ENCODE peak calls at places on chromosome 11, in nine cellular contexts. One of them, this sample, is unnamed.

GRCh38 chr11:27972432-27973170 is 135.4 kb downstream of the KIF18A start:
- DNase-seq in adrenal gland: no peak
- DNase-seq in kidney glomerular epithelial cell: peak
- DNase-seq in Daoy: no peak
- DNase-seq in stimulated activated CD8-positive, alpha-beta memory T cell treated with anti-CD3 and anti-CD28 coated beads, Interleukin-4, amount 100 ng/mL, for 24 hours: no peak
- DNase-seq in GM03348: no peak
- DNase-seq in HTR-8/SVneo: peak
- DNase-seq in H54: peak
- DNase-seq in activated CD4-positive, alpha-beta memory T cell treated with anti-CD3 and anti-CD28 coated beads for 36 hours: no peak
- DNase-seq in this sample: no peak

GRCh38 chr11:33257160-33257896 is at the start of gene HIPK3:
- DNase-seq in stimulated activated CD8-positive, alpha-beta memory T cell treated with anti-CD3 and anti-CD28 coated beads, Interleukin-4, amount 100 ng/mL, for 24 hours: peak
- DNase-seq in adrenal gland: peak
- DNase-seq in kidney glomerular epithelial cell: peak
- DNase-seq in H54: peak
- DNase-seq in GM03348: peak
- DNase-seq in HTR-8/SVneo: peak
- DNase-seq in Daoy: peak
- DNase-seq in activated CD4-positive, alpha-beta memory T cell treated with anti-CD3 and anti-CD28 coated beads for 36 hours: peak
- DNase-seq in this sample: peak

GRCh38 chr11:28346721-28347120 is 238.5 kb downstream of the METTL15 start:
- DNase-seq in adrenal gland: no peak
- DNase-seq in kidney glomerular epithelial cell: no peak
- DNase-seq in Daoy: no peak
- DNase-seq in GM03348: no peak
- DNase-seq in stimulated activated CD8-positive, alpha-beta memory T cell treated with anti-CD3 and anti-CD28 coated beads, Interleukin-4, amount 100 ng/mL, for 24 hours: no peak
- DNase-seq in activated CD4-positive, alpha-beta memory T cell treated with anti-CD3 and anti-CD28 coated beads for 36 hours: no peak
- DNase-seq in HTR-8/SVneo: no peak
- DNase-seq in H54: no peak
- DNase-seq in this sample: no peak

GRCh38 chr11:124415356-124415923 is 9.2 kb downstream of the OR8B4 start:
- DNase-seq in GM03348: peak
- DNase-seq in kidney glomerular epithelial cell: peak
- DNase-seq in activated CD4-positive, alpha-beta memory T cell treated with anti-CD3 and anti-CD28 coated beads for 36 hours: no peak
- DNase-seq in HTR-8/SVneo: peak
- DNase-seq in stimulated activated CD8-positive, alpha-beta memory T cell treated with anti-CD3 and anti-CD28 coated beads, Interleukin-4, amount 100 ng/mL, for 24 hours: no peak
- DNase-seq in Daoy: peak
- DNase-seq in H54: no peak
- DNase-seq in adrenal gland: no peak
- DNase-seq in this sample: peak

GRCh38 chr11:1924121-1924520 is 4.6 kb downstream of the TNNT3 start:
- DNase-seq in GM03348: no peak
- DNase-seq in Daoy: no peak
- DNase-seq in stimulated activated CD8-positive, alpha-beta memory T cell treated with anti-CD3 and anti-CD28 coated beads, Interleukin-4, amount 100 ng/mL, for 24 hours: no peak
- DNase-seq in kidney glomerular epithelial cell: peak
- DNase-seq in adrenal gland: peak
- DNase-seq in activated CD4-positive, alpha-beta memory T cell treated with anti-CD3 and anti-CD28 coated beads for 36 hours: no peak
- DNase-seq in H54: no peak
- DNase-seq in HTR-8/SVneo: no peak
- DNase-seq in this sample: no peak

GRCh38 chr11:118180300-118180703 is 3.9 kb upstream of the SCN2B start:
- DNase-seq in stimulated activated CD8-positive, alpha-beta memory T cell treated with anti-CD3 and anti-CD28 coated beads, Interleukin-4, amount 100 ng/mL, for 24 hours: no peak
- DNase-seq in Daoy: peak
- DNase-seq in H54: no peak
- DNase-seq in activated CD4-positive, alpha-beta memory T cell treated with anti-CD3 and anti-CD28 coated beads for 36 hours: no peak
- DNase-seq in HTR-8/SVneo: peak
- DNase-seq in kidney glomerular epithelial cell: peak
- DNase-seq in GM03348: no peak
- DNase-seq in adrenal gland: no peak
- DNase-seq in this sample: peak

GRCh38 chr11:3139481-3140290 is 25.4 kb downstream of the OSBPL5 start:
- DNase-seq in activated CD4-positive, alpha-beta memory T cell treated with anti-CD3 and anti-CD28 coated beads for 36 hours: no peak
- DNase-seq in HTR-8/SVneo: no peak
- DNase-seq in kidney glomerular epithelial cell: no peak
- DNase-seq in GM03348: no peak
- DNase-seq in stimulated activated CD8-positive, alpha-beta memory T cell treated with anti-CD3 and anti-CD28 coated beads, Interleukin-4, amount 100 ng/mL, for 24 hours: no peak
- DNase-seq in adrenal gland: no peak
- DNase-seq in H54: no peak
- DNase-seq in Daoy: no peak
- DNase-seq in this sample: no peak

GRCh38 chr11:32918427-32918826 is 25.8 kb downstream of the QSER1 start:
- DNase-seq in stimulated activated CD8-positive, alpha-beta memory T cell treated with anti-CD3 and anti-CD28 coated beads, Interleukin-4, amount 100 ng/mL, for 24 hours: no peak
- DNase-seq in GM03348: no peak
- DNase-seq in H54: no peak
- DNase-seq in kidney glomerular epithelial cell: no peak
- DNase-seq in HTR-8/SVneo: no peak
- DNase-seq in activated CD4-positive, alpha-beta memory T cell treated with anti-CD3 and anti-CD28 coated beads for 36 hours: no peak
- DNase-seq in Daoy: peak
- DNase-seq in adrenal gland: no peak
- DNase-seq in this sample: no peak

GRCh38 chr11:133904818-133905515 is 51.8 kb downstream of the IGSF9B start:
- DNase-seq in kidney glomerular epithelial cell: no peak
- DNase-seq in Daoy: no peak
- DNase-seq in stimulated activated CD8-positive, alpha-beta memory T cell treated with anti-CD3 and anti-CD28 coated beads, Interleukin-4, amount 100 ng/mL, for 24 hours: no peak
- DNase-seq in GM03348: no peak
- DNase-seq in HTR-8/SVneo: no peak
- DNase-seq in H54: no peak
- DNase-seq in activated CD4-positive, alpha-beta memory T cell treated with anti-CD3 and anti-CD28 coated beads for 36 hours: no peak
- DNase-seq in adrenal gland: no peak
- DNase-seq in this sample: no peak

GRCh38 chr11:119788911-119789560 is 60.0 kb upstream of the NECTIN1 start:
- DNase-seq in adrenal gland: no peak
- DNase-seq in HTR-8/SVneo: no peak
- DNase-seq in kidney glomerular epithelial cell: no peak
- DNase-seq in activated CD4-positive, alpha-beta memory T cell treated with anti-CD3 and anti-CD28 coated beads for 36 hours: no peak
- DNase-seq in Daoy: no peak
- DNase-seq in H54: no peak
- DNase-seq in stimulated activated CD8-positive, alpha-beta memory T cell treated with anti-CD3 and anti-CD28 coated beads, Interleukin-4, amount 100 ng/mL, for 24 hours: no peak
- DNase-seq in GM03348: no peak
- DNase-seq in this sample: no peak

GRCh38 chr11:134838708-134839107 is 426.7 kb upstream of the B3GAT1 start:
- DNase-seq in HTR-8/SVneo: no peak
- DNase-seq in Daoy: no peak
- DNase-seq in H54: no peak
- DNase-seq in adrenal gland: no peak
- DNase-seq in activated CD4-positive, alpha-beta memory T cell treated with anti-CD3 and anti-CD28 coated beads for 36 hours: no peak
- DNase-seq in stimulated activated CD8-positive, alpha-beta memory T cell treated with anti-CD3 and anti-CD28 coated beads, Interleukin-4, amount 100 ng/mL, for 24 hours: no peak
- DNase-seq in GM03348: no peak
- DNase-seq in kidney glomerular epithelial cell: no peak
- DNase-seq in this sample: no peak

GRCh38 chr11:75339685-75340409 is 11.6 kb downstream of the ARRB1 start:
- DNase-seq in H54: no peak
- DNase-seq in HTR-8/SVneo: no peak
- DNase-seq in Daoy: no peak
- DNase-seq in stimulated activated CD8-positive, alpha-beta memory T cell treated with anti-CD3 and anti-CD28 coated beads, Interleukin-4, amount 100 ng/mL, for 24 hours: no peak
- DNase-seq in kidney glomerular epithelial cell: no peak
- DNase-seq in adrenal gland: no peak
- DNase-seq in activated CD4-positive, alpha-beta memory T cell treated with anti-CD3 and anti-CD28 coated beads for 36 hours: peak
- DNase-seq in GM03348: no peak
- DNase-seq in this sample: peak

GRCh38 chr11:100805509-100806199 is 118.6 kb downstream of the ARHGAP42 start:
- DNase-seq in HTR-8/SVneo: no peak
- DNase-seq in kidney glomerular epithelial cell: no peak
- DNase-seq in stimulated activated CD8-positive, alpha-beta memory T cell treated with anti-CD3 and anti-CD28 coated beads, Interleukin-4, amount 100 ng/mL, for 24 hours: no peak
- DNase-seq in activated CD4-positive, alpha-beta memory T cell treated with anti-CD3 and anti-CD28 coated beads for 36 hours: no peak
- DNase-seq in H54: no peak
- DNase-seq in Daoy: peak
- DNase-seq in GM03348: peak
- DNase-seq in adrenal gland: no peak
- DNase-seq in this sample: no peak

GRCh38 chr11:43681543-43681942 is 1.0 kb downstream of the HSD17B12 start:
- DNase-seq in HTR-8/SVneo: no peak
- DNase-seq in GM03348: peak
- DNase-seq in adrenal gland: no peak
- DNase-seq in Daoy: peak
- DNase-seq in stimulated activated CD8-positive, alpha-beta memory T cell treated with anti-CD3 and anti-CD28 coated beads, Interleukin-4, amount 100 ng/mL, for 24 hours: no peak
- DNase-seq in H54: no peak
- DNase-seq in activated CD4-positive, alpha-beta memory T cell treated with anti-CD3 and anti-CD28 coated beads for 36 hours: no peak
- DNase-seq in kidney glomerular epithelial cell: peak
- DNase-seq in this sample: peak

GRCh38 chr11:65787649-65788622 is 1.1 kb downstream of the OVOL1 start:
- DNase-seq in H54: no peak
- DNase-seq in kidney glomerular epithelial cell: no peak
- DNase-seq in stimulated activated CD8-positive, alpha-beta memory T cell treated with anti-CD3 and anti-CD28 coated beads, Interleukin-4, amount 100 ng/mL, for 24 hours: no peak
- DNase-seq in adrenal gland: no peak
- DNase-seq in activated CD4-positive, alpha-beta memory T cell treated with anti-CD3 and anti-CD28 coated beads for 36 hours: no peak
- DNase-seq in Daoy: no peak
- DNase-seq in HTR-8/SVneo: no peak
- DNase-seq in GM03348: no peak
- DNase-seq in this sample: peak

GRCh38 chr11:124736738-124737137 is 3.0 kb upstream of the NRGN start:
- DNase-seq in kidney glomerular epithelial cell: no peak
- DNase-seq in Daoy: no peak
- DNase-seq in H54: no peak
- DNase-seq in stimulated activated CD8-positive, alpha-beta memory T cell treated with anti-CD3 and anti-CD28 coated beads, Interleukin-4, amount 100 ng/mL, for 24 hours: no peak
- DNase-seq in activated CD4-positive, alpha-beta memory T cell treated with anti-CD3 and anti-CD28 coated beads for 36 hours: no peak
- DNase-seq in adrenal gland: no peak
- DNase-seq in GM03348: no peak
- DNase-seq in HTR-8/SVneo: no peak
- DNase-seq in this sample: no peak

GRCh38 chr11:42524534-42525227 is 787.1 kb upstream of the API5 start:
- DNase-seq in Daoy: peak
- DNase-seq in stimulated activated CD8-positive, alpha-beta memory T cell treated with anti-CD3 and anti-CD28 coated beads, Interleukin-4, amount 100 ng/mL, for 24 hours: no peak
- DNase-seq in H54: peak
- DNase-seq in HTR-8/SVneo: peak
- DNase-seq in activated CD4-positive, alpha-beta memory T cell treated with anti-CD3 and anti-CD28 coated beads for 36 hours: peak
- DNase-seq in kidney glomerular epithelial cell: peak
- DNase-seq in GM03348: peak
- DNase-seq in adrenal gland: peak
- DNase-seq in this sample: peak

GRCh38 chr11:47272706-47273105 is 2.8 kb downstream of the MADD start:
- DNase-seq in GM03348: peak
- DNase-seq in adrenal gland: no peak
- DNase-seq in H54: peak
- DNase-seq in stimulated activated CD8-positive, alpha-beta memory T cell treated with anti-CD3 and anti-CD28 coated beads, Interleukin-4, amount 100 ng/mL, for 24 hours: no peak
- DNase-seq in kidney glomerular epithelial cell: no peak
- DNase-seq in HTR-8/SVneo: no peak
- DNase-seq in Daoy: no peak
- DNase-seq in activated CD4-positive, alpha-beta memory T cell treated with anti-CD3 and anti-CD28 coated beads for 36 hours: no peak
- DNase-seq in this sample: no peak

GRCh38 chr11:2928605-2929510 is at the start of gene PHLDA2:
- DNase-seq in kidney glomerular epithelial cell: peak
- DNase-seq in adrenal gland: no peak
- DNase-seq in Daoy: peak
- DNase-seq in H54: peak
- DNase-seq in activated CD4-positive, alpha-beta memory T cell treated with anti-CD3 and anti-CD28 coated beads for 36 hours: peak
- DNase-seq in GM03348: peak
- DNase-seq in HTR-8/SVneo: peak
- DNase-seq in stimulated activated CD8-positive, alpha-beta memory T cell treated with anti-CD3 and anti-CD28 coated beads, Interleukin-4, amount 100 ng/mL, for 24 hours: no peak
- DNase-seq in this sample: no peak

GRCh38 chr11:65425105-65425970 is 2.7 kb downstream of the NEAT1 start:
- DNase-seq in HTR-8/SVneo: no peak
- DNase-seq in Daoy: peak
- DNase-seq in H54: no peak
- DNase-seq in kidney glomerular epithelial cell: no peak
- DNase-seq in activated CD4-positive, alpha-beta memory T cell treated with anti-CD3 and anti-CD28 coated beads for 36 hours: peak
- DNase-seq in adrenal gland: peak
- DNase-seq in GM03348: no peak
- DNase-seq in stimulated activated CD8-positive, alpha-beta memory T cell treated with anti-CD3 and anti-CD28 coated beads, Interleukin-4, amount 100 ng/mL, for 24 hours: peak
- DNase-seq in this sample: no peak

GRCh38 chr11:75428301-75428724 is 4.7 kb downstream of the KLHL35 start:
- DNase-seq in activated CD4-positive, alpha-beta memory T cell treated with anti-CD3 and anti-CD28 coated beads for 36 hours: peak
- DNase-seq in Daoy: peak
- DNase-seq in HTR-8/SVneo: peak
- DNase-seq in kidney glomerular epithelial cell: peak
- DNase-seq in H54: peak
- DNase-seq in adrenal gland: peak
- DNase-seq in GM03348: peak
- DNase-seq in stimulated activated CD8-positive, alpha-beta memory T cell treated with anti-CD3 and anti-CD28 coated beads, Interleukin-4, amount 100 ng/mL, for 24 hours: peak
- DNase-seq in this sample: peak

GRCh38 chr11:101466352-101466751 is 117.5 kb downstream of the TRPC6 start:
- DNase-seq in Daoy: no peak
- DNase-seq in activated CD4-positive, alpha-beta memory T cell treated with anti-CD3 and anti-CD28 coated beads for 36 hours: no peak
- DNase-seq in stimulated activated CD8-positive, alpha-beta memory T cell treated with anti-CD3 and anti-CD28 coated beads, Interleukin-4, amount 100 ng/mL, for 24 hours: no peak
- DNase-seq in kidney glomerular epithelial cell: no peak
- DNase-seq in GM03348: no peak
- DNase-seq in HTR-8/SVneo: no peak
- DNase-seq in H54: no peak
- DNase-seq in adrenal gland: no peak
- DNase-seq in this sample: no peak

GRCh38 chr11:95335989-95336388 is 105.0 kb upstream of the SESN3 start:
- DNase-seq in activated CD4-positive, alpha-beta memory T cell treated with anti-CD3 and anti-CD28 coated beads for 36 hours: no peak
- DNase-seq in kidney glomerular epithelial cell: no peak
- DNase-seq in GM03348: no peak
- DNase-seq in Daoy: peak
- DNase-seq in HTR-8/SVneo: no peak
- DNase-seq in H54: no peak
- DNase-seq in adrenal gland: no peak
- DNase-seq in stimulated activated CD8-positive, alpha-beta memory T cell treated with anti-CD3 and anti-CD28 coated beads, Interleukin-4, amount 100 ng/mL, for 24 hours: no peak
- DNase-seq in this sample: no peak

GRCh38 chr11:130706572-130706971 is 209.7 kb downstream of the SNX19 start:
- DNase-seq in Daoy: peak
- DNase-seq in activated CD4-positive, alpha-beta memory T cell treated with anti-CD3 and anti-CD28 coated beads for 36 hours: no peak
- DNase-seq in kidney glomerular epithelial cell: no peak
- DNase-seq in GM03348: peak
- DNase-seq in HTR-8/SVneo: no peak
- DNase-seq in stimulated activated CD8-positive, alpha-beta memory T cell treated with anti-CD3 and anti-CD28 coated beads, Interleukin-4, amount 100 ng/mL, for 24 hours: no peak
- DNase-seq in H54: no peak
- DNase-seq in adrenal gland: no peak
- DNase-seq in this sample: no peak

GRCh38 chr11:69171476-69171875 is 15.7 kb downstream of the SMIM38 start:
- DNase-seq in H54: no peak
- DNase-seq in adrenal gland: no peak
- DNase-seq in HTR-8/SVneo: no peak
- DNase-seq in Daoy: no peak
- DNase-seq in stimulated activated CD8-positive, alpha-beta memory T cell treated with anti-CD3 and anti-CD28 coated beads, Interleukin-4, amount 100 ng/mL, for 24 hours: no peak
- DNase-seq in kidney glomerular epithelial cell: no peak
- DNase-seq in GM03348: no peak
- DNase-seq in activated CD4-positive, alpha-beta memory T cell treated with anti-CD3 and anti-CD28 coated beads for 36 hours: no peak
- DNase-seq in this sample: no peak

GRCh38 chr11:34624069-34624468 is 3.2 kb downstream of the EHF start:
- DNase-seq in activated CD4-positive, alpha-beta memory T cell treated with anti-CD3 and anti-CD28 coated beads for 36 hours: peak
- DNase-seq in adrenal gland: no peak
- DNase-seq in stimulated activated CD8-positive, alpha-beta memory T cell treated with anti-CD3 and anti-CD28 coated beads, Interleukin-4, amount 100 ng/mL, for 24 hours: peak
- DNase-seq in H54: no peak
- DNase-seq in Daoy: no peak
- DNase-seq in HTR-8/SVneo: no peak
- DNase-seq in kidney glomerular epithelial cell: no peak
- DNase-seq in GM03348: no peak
- DNase-seq in this sample: peak

GRCh38 chr11:70240337-70240736 is 30.2 kb upstream of the PPFIA1 start:
- DNase-seq in HTR-8/SVneo: no peak
- DNase-seq in Daoy: peak
- DNase-seq in kidney glomerular epithelial cell: no peak
- DNase-seq in GM03348: no peak
- DNase-seq in adrenal gland: no peak
- DNase-seq in stimulated activated CD8-positive, alpha-beta memory T cell treated with anti-CD3 and anti-CD28 coated beads, Interleukin-4, amount 100 ng/mL, for 24 hours: no peak
- DNase-seq in activated CD4-positive, alpha-beta memory T cell treated with anti-CD3 and anti-CD28 coated beads for 36 hours: no peak
- DNase-seq in H54: no peak
- DNase-seq in this sample: no peak

GRCh38 chr11:82978422-82979099 is 77.0 kb downstream of the DDIAS start:
- DNase-seq in kidney glomerular epithelial cell: peak
- DNase-seq in H54: peak
- DNase-seq in GM03348: peak
- DNase-seq in stimulated activated CD8-positive, alpha-beta memory T cell treated with anti-CD3 and anti-CD28 coated beads, Interleukin-4, amount 100 ng/mL, for 24 hours: no peak
- DNase-seq in adrenal gland: no peak
- DNase-seq in Daoy: peak
- DNase-seq in activated CD4-positive, alpha-beta memory T cell treated with anti-CD3 and anti-CD28 coated beads for 36 hours: no peak
- DNase-seq in HTR-8/SVneo: peak
- DNase-seq in this sample: no peak

GRCh38 chr11:64865286-64866172 is 12.9 kb downstream of the EHD1 start:
- DNase-seq in stimulated activated CD8-positive, alpha-beta memory T cell treated with anti-CD3 and anti-CD28 coated beads, Interleukin-4, amount 100 ng/mL, for 24 hours: no peak
- DNase-seq in H54: no peak
- DNase-seq in adrenal gland: no peak
- DNase-seq in GM03348: no peak
- DNase-seq in HTR-8/SVneo: no peak
- DNase-seq in kidney glomerular epithelial cell: no peak
- DNase-seq in activated CD4-positive, alpha-beta memory T cell treated with anti-CD3 and anti-CD28 coated beads for 36 hours: peak
- DNase-seq in Daoy: no peak
- DNase-seq in this sample: no peak

GRCh38 chr11:75275581-75275980 is 35.0 kb downstream of the TPBGL start:
- DNase-seq in activated CD4-positive, alpha-beta memory T cell treated with anti-CD3 and anti-CD28 coated beads for 36 hours: peak
- DNase-seq in stimulated activated CD8-positive, alpha-beta memory T cell treated with anti-CD3 and anti-CD28 coated beads, Interleukin-4, amount 100 ng/mL, for 24 hours: peak
- DNase-seq in GM03348: no peak
- DNase-seq in kidney glomerular epithelial cell: no peak
- DNase-seq in adrenal gland: no peak
- DNase-seq in H54: no peak
- DNase-seq in HTR-8/SVneo: no peak
- DNase-seq in Daoy: no peak
- DNase-seq in this sample: no peak

GRCh38 chr11:57798905-57799559 is 37.4 kb downstream of the CTNND1 start:
- DNase-seq in adrenal gland: peak
- DNase-seq in Daoy: peak
- DNase-seq in activated CD4-positive, alpha-beta memory T cell treated with anti-CD3 and anti-CD28 coated beads for 36 hours: no peak
- DNase-seq in HTR-8/SVneo: no peak
- DNase-seq in H54: no peak
- DNase-seq in GM03348: peak
- DNase-seq in kidney glomerular epithelial cell: peak
- DNase-seq in stimulated activated CD8-positive, alpha-beta memory T cell treated with anti-CD3 and anti-CD28 coated beads, Interleukin-4, amount 100 ng/mL, for 24 hours: no peak
- DNase-seq in this sample: no peak

This sample was measured in NCI-H526.